ENCODE peak calls at places on chromosomes 5 and 9, in four cellular contexts. L is HepG2, J is GM12892, I is K562. G is an unnamed sample.

GRCh38 chr9:129284607-129285291 is 106.7 kb upstream of the IER5L start:
- DNase-seq in L (no peak), J (no peak), I (no peak), G (no peak)

GRCh38 chr5:105506692-105507277 is 1944.2 kb upstream of the NUDT12 start:
- DNase-seq in L (peak), J (no peak), I (no peak), G (no peak)

GRCh38 chr5:178990491-178990890 is 4.6 kb downstream of the GRM6 start:
- DNase-seq in L (no peak), J (no peak), I (no peak), G (no peak)

GRCh38 chr5:112551437-112552018 is 132.5 kb upstream of the EPB41L4A start:
- DNase-seq in L (peak), J (no peak), I (peak), G (no peak)

GRCh38 chr9:136896027-136896426 is 9.7 kb downstream of the TRAF2 start:
- DNase-seq in L (no peak), J (no peak), I (no peak), G (no peak)

GRCh38 chr9:125621170-125621569 is 85.8 kb downstream of the MAPKAP1 start:
- DNase-seq in L (no peak), J (no peak), I (no peak), G (no peak)

GRCh38 chr5:154118832-154119442 is 71.6 kb upstream of the GALNT10 start:
- DNase-seq in L (no peak), J (no peak), I (no peak), G (peak)

GRCh38 chr5:64690417-64691151 is at the start of gene SHISAL2B:
- DNase-seq in L (no peak), J (peak), I (no peak), G (peak)

GRCh38 chr5:79081779-79082178 is 12.2 kb downstream of the BHMT2 start:
- DNase-seq in L (no peak), J (no peak), I (no peak), G (no peak)

GRCh38 chr9:123679330-123679987 is 250.5 kb downstream of the DENND1A start:
- DNase-seq in L (peak), J (peak), I (no peak), G (peak)

GRCh38 chr5:158740358-158740757 is 359.4 kb downstream of the EBF1 start:
- DNase-seq in L (no peak), J (no peak), I (no peak), G (no peak)

GRCh38 chr5:178210073-178210526 is 5.8 kb downstream of the HNRNPAB start:
- DNase-seq in L (no peak), J (no peak), I (no peak), G (no peak)

GRCh38 chr5:55509097-55509496 is 25.7 kb downstream of the PLPP1 start:
- DNase-seq in L (no peak), J (no peak), I (no peak), G (no peak)

GRCh38 chr9:37650873-37651768 is at the start of gene FRMPD1:
- DNase-seq in L (peak), J (peak), I (peak), G (peak)

GRCh38 chr5:16776611-16777251 is 159.4 kb downstream of the MYO10 start:
- DNase-seq in L (peak), J (no peak), I (no peak), G (no peak)

GRCh38 chr5:180259260-180259611 is 32.6 kb downstream of the MAPK9 start:
- DNase-seq in L (no peak), J (no peak), I (no peak), G (no peak)

GRCh38 chr5:131185523-131186104 is 14.9 kb downstream of the LYRM7 start:
- DNase-seq in L (no peak), J (no peak), I (no peak), G (no peak)

GRCh38 chr5:155091063-155091648 is 77.6 kb downstream of the KIF4B start:
- DNase-seq in L (no peak), J (no peak), I (no peak), G (no peak)

GRCh38 chr9:130186051-130186450 is 13.8 kb downstream of the NCS1 start:
- DNase-seq in L (no peak), J (no peak), I (no peak), G (no peak)

GRCh38 chr9:137070906-137071275 is 534 bp upstream of the SAPCD2 start:
- DNase-seq in L (peak), J (peak), I (no peak), G (no peak)

DNA sequence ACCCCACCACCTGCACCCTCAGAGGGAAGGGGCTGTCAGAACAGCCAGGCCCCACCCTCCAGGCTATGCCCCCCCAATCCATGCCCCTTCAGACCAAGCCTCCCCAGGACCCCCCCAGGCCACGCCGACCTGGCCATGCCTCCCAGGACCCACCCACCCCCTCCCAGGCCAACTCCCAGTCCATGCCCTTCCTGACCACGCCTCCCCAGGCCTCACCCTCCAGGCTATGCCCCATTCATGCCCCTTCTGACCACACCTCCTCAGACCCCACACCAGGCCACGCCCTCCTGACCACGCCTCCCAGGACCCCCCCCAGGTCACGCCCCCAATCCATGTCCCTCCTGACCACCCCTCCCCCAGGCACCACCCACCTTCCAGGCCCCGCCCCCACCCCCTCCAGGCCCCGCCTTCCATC is 27.6 kb downstream of the TPPP start:
- DNase-seq in L (no peak), J (no peak), I (peak), G (no peak)
- TF ChIP-seq TAF1 in L (no peak), J (no peak), I (no peak), G (no peak)

GRCh38 chr5:73229271-73229670 is 56.3 kb downstream of the TMEM174 start:
- DNase-seq in L (no peak), J (no peak), I (no peak), G (no peak)
- TF ChIP-seq TAF1 in L (no peak), J (no peak), I (no peak), G (no peak)

GRCh38 chr9:112301420-112301819 is 32.0 kb downstream of the PTBP3 start:
- DNase-seq in L (no peak), J (no peak), I (no peak), G (no peak)
- TF ChIP-seq TAF1 in L (no peak), J (no peak), I (no peak), G (no peak)

DNA sequence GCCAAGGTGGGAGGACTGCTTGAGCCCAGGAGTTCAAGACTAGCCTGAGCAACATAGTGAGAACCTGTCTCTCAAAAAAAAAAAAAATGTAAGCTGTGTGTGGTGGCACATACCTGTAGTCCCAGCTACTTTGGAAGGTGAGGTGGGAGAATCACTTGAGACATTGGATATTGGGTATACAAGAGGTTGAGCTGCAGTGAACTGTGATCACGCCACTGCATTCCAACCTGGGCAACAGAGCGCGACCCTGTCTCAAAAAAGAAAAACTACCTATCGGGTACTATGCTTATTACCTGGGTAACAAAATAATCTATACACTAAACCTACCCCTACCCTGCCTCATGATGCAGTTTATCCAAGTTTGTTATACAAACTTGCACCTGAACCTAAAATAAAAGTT is 64.9 kb downstream of the AOPEP start:
- DNase-seq in L (no peak), J (no peak), I (no peak), G (no peak)
- TF ChIP-seq TAF1 in L (no peak), J (no peak), I (no peak), G (no peak)

GRCh38 chr9:98789765-98790600 is 6.4 kb downstream of the ANKS6 start:
- DNase-seq in L (no peak), J (no peak), I (no peak), G (no peak)

GRCh38 chr9:98786750-98787510 is 9.4 kb downstream of the ANKS6 start:
- DNase-seq in L (no peak), J (no peak), I (no peak), G (no peak)

GRCh38 chr9:98790601-98791146 is 5.7 kb downstream of the ANKS6 start:
- DNase-seq in L (no peak), J (no peak), I (no peak), G (no peak)

GRCh38 chr9:98785333-98785933 is 10.9 kb downstream of the ANKS6 start:
- DNase-seq in L (no peak), J (no peak), I (no peak), G (no peak)

DNA sequence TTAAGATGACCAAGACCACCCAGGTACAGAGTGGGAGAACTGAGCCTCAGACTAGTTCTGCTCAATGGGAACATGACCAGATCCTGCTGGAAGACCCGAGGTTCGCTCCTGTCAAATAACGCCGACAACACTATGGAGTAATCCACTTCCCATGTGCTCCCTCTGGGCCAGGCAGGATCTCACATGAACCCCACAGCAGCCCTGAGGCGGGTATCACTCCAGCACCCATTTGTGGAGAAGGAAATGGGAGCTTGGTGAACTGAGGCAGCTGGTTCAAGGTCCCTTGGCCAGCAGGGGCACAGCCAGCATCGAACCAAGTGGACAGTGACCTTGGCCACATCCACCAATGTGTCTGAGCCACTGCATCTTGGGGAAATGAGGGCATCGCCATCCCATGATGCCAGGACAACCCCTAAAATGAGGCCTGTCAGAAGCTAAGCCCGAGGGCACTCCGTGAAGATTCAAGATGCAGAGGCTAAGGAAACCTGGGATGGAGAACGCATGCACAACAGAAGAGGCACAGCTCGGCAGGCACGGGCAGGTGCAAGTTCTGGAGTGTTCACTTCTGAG is 8.5 kb downstream of the ANKS6 start:
- DNase-seq in L (no peak), J (no peak), I (no peak), G (no peak)
- TF ChIP-seq TAF1 in L (no peak), J (no peak), I (no peak), G (no peak)

GRCh38 chr5:150904479-150905311 is at the start of gene ZNF300:
- DNase-seq in L (peak), J (no peak), I (peak), G (no peak)
- TF ChIP-seq TAF1 in L (peak), J (no peak), I (peak), G (no peak)

G was measured in GM12891.